ENCODE peak calls at places on chromosomes 5 and 9, in six cellular contexts. N, P, W, G, R and B are unnamed samples. For H3K27me3, the result is how much of the 10 kb centered on the place peaks cover.

GRCh38 chr9:113985968-113986585 is 92.0 kb downstream of the AMBP start:
- DNase-seq in N (no peak), P (no peak), W (no peak), G (no peak), R (no peak), B (no peak)

GRCh38 chr5:177478711-177479646 is 5.5 kb upstream of the DBN1 start:
- DNase-seq in N (peak), P (peak), W (no peak), G (peak), R (peak), B (no peak)

GRCh38 chr9:120928015-120928719 is 1.6 kb upstream of the TRAF1 start:
- DNase-seq in N (peak), P (no peak), W (no peak), G (peak), R (peak), B (no peak)

GRCh38 chr9:75903785-75904360 is 13.4 kb downstream of the PCSK5 start:
- DNase-seq in N (peak), P (no peak), W (no peak), G (peak), R (no peak), B (no peak)

GRCh38 chr9:71518045-71518888 is 250.0 kb downstream of the CEMIP2 start:
- DNase-seq in N (no peak), P (peak), W (no peak), G (no peak), R (no peak), B (no peak)

GRCh38 chr5:150637245-150638052 is 3.0 kb upstream of the SYNPO start:
- DNase-seq in N (no peak), P (peak), W (no peak), G (no peak), R (no peak), B (no peak)

GRCh38 chr5:115424446-115424845 is 120.1 kb downstream of the FEM1C start:
- DNase-seq in N (no peak), P (no peak), W (no peak), G (no peak), R (no peak), B (no peak)

GRCh38 chr9:94945191-94946144 is 219.0 kb downstream of the AOPEP start:
- DNase-seq in N (peak), P (peak), W (no peak), G (peak), R (no peak), B (no peak)

GRCh38 chr5:14913141-14913540 is 41.6 kb upstream of the ANKH start:
- DNase-seq in N (no peak), P (no peak), W (no peak), G (no peak), R (no peak), B (no peak)

GRCh38 chr9:79220666-79221065 is 351.1 kb upstream of the TLE4 start:
- DNase-seq in N (no peak), P (peak), W (no peak), G (no peak), R (no peak), B (no peak)

GRCh38 chr9:37710039-37710438 is 43.6 kb upstream of the TRMT10B start:
- DNase-seq in N (no peak), P (no peak), W (no peak), G (no peak), R (no peak), B (no peak)

GRCh38 chr5:37940931-37941623 is 101.2 kb upstream of the GDNF start:
- DNase-seq in N (no peak), P (no peak), W (no peak), G (no peak), R (no peak), B (no peak)

GRCh38 chr5:103027267-103027666 is 92.7 kb downstream of the GIN1 start:
- DNase-seq in N (no peak), P (no peak), W (no peak), G (no peak), R (no peak), B (no peak)

GRCh38 chr5:103034662-103035392 is 85.1 kb downstream of the GIN1 start:
- DNase-seq in N (no peak), P (no peak), W (no peak), G (no peak), R (no peak), B (no peak)

GRCh38 chr5:103033696-103034095 is 86.2 kb downstream of the GIN1 start:
- DNase-seq in N (no peak), P (no peak), W (no peak), G (no peak), R (no peak), B (no peak)

GRCh38 chr5:103035701-103036100 is 84.2 kb downstream of the GIN1 start:
- DNase-seq in N (no peak), P (no peak), W (no peak), G (no peak), R (no peak), B (no peak)

DNA sequence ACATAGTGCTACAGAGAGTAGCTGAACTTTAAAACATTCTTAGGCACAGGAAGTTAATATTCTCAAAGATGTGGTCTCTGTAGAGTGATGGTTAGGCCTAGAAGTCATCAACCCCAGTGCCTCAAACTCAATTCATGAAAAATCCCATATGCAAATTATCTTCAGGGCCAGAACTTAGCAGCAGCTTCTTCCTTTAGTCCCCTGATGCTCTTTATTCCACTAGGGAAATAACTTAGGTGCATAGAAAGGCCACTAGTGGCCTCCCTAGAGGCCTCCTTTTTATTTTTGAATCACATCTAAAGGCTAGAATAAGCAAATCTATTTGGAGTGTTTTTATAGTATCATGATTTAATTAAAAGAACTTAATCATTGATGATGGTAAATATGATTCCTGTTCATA is 88.3 kb downstream of the GIN1 start:
- DNase-seq in N (no peak), P (no peak), W (no peak), G (no peak), R (no peak), B (no peak)
- TF ChIP-seq CTCF in N (no peak), P (peak), W (peak), G (no peak), R (no peak), B (no peak)

GRCh38 chr9:124764774-124765438 is 6.2 kb downstream of the NR6A1 start:
- DNase-seq in N (no peak), P (peak), W (no peak), G (no peak), R (no peak), B (no peak)
- H3K27me3 ChIP-seq in N (under half), P (under half), W (under half), G (half or more), R (under half), B (under half)

GRCh38 chr5:124738751-124739559 is 7.5 kb downstream of the ZNF608 start:
- DNase-seq in N (no peak), P (no peak), W (no peak), G (no peak), R (no peak), B (no peak)
- H3K4me3 ChIP-seq in N (no peak), P (no peak), W (peak), G (no peak), R (no peak), B (no peak)

GRCh38 chr5:80656425-80656824 is 1.6 kb upstream of the DHFR start:
- DNase-seq in N (no peak), P (no peak), W (no peak), G (no peak), R (no peak), B (no peak)
- TF ChIP-seq CTCF in N (no peak), P (no peak), W (peak), G (no peak), R (no peak), B (no peak)

GRCh38 chr5:93589812-93590215 is 6.8 kb downstream of the NR2F1 start:
- DNase-seq in N (no peak), P (peak), W (no peak), G (no peak), R (no peak), B (no peak)

GRCh38 chr5:93588586-93589347 is 5.7 kb downstream of the NR2F1 start:
- DNase-seq in N (peak), P (peak), W (no peak), G (no peak), R (no peak), B (no peak)

GRCh38 chr5:93587919-93588585 is 5.0 kb downstream of the NR2F1 start:
- DNase-seq in N (peak), P (no peak), W (no peak), G (no peak), R (no peak), B (no peak)

GRCh38 chr5:93590511-93590910 is 7.5 kb downstream of the NR2F1 start:
- DNase-seq in N (no peak), P (peak), W (no peak), G (no peak), R (no peak), B (no peak)

DNA sequence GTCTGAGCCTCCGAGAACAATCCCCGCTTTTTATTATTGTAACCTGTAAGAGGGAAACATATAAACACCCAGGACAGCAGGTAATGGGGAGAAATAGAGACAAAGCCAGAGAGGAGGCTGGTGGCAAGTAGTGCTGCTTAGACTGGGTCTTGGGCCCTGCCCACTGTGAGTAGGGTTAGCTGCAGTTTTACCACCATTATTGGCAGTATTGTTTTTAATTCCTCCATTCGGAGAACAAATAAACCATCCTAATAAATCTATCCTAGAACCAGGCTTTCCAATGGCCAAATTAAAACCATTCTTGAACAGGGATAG is 6.3 kb downstream of the NR2F1 start:
- DNase-seq in N (no peak), P (no peak), W (no peak), G (no peak), R (no peak), B (no peak)
- H3K27me3 ChIP-seq in N (under half), P (under half), W (under half), G (under half), R (under half), B (under half)

GRCh38 chr5:4095918-4096630 is 500.4 kb downstream of the IRX1 start:
- DNase-seq in N (no peak), P (no peak), W (no peak), G (no peak), R (no peak), B (no peak)
- H3K4me3 ChIP-seq in N (no peak), P (no peak), W (no peak), G (no peak), R (no peak), B (no peak)

GRCh38 chr5:181189363-181189961 is 15.5 kb downstream of the TRIM7 start:
- DNase-seq in N (no peak), P (peak), W (no peak), G (peak), R (no peak), B (no peak)

GRCh38 chr5:181188700-181189362 is 16.2 kb downstream of the TRIM7 start:
- DNase-seq in N (peak), P (peak), W (peak), G (peak), R (peak), B (peak)

GRCh38 chr5:181186022-181186421 is 19.0 kb downstream of the TRIM7 start:
- DNase-seq in N (no peak), P (no peak), W (no peak), G (no peak), R (no peak), B (no peak)

GRCh38 chr5:181186902-181187499 is 18.0 kb downstream of the TRIM7 start:
- DNase-seq in N (no peak), P (no peak), W (no peak), G (no peak), R (no peak), B (no peak)

DNA sequence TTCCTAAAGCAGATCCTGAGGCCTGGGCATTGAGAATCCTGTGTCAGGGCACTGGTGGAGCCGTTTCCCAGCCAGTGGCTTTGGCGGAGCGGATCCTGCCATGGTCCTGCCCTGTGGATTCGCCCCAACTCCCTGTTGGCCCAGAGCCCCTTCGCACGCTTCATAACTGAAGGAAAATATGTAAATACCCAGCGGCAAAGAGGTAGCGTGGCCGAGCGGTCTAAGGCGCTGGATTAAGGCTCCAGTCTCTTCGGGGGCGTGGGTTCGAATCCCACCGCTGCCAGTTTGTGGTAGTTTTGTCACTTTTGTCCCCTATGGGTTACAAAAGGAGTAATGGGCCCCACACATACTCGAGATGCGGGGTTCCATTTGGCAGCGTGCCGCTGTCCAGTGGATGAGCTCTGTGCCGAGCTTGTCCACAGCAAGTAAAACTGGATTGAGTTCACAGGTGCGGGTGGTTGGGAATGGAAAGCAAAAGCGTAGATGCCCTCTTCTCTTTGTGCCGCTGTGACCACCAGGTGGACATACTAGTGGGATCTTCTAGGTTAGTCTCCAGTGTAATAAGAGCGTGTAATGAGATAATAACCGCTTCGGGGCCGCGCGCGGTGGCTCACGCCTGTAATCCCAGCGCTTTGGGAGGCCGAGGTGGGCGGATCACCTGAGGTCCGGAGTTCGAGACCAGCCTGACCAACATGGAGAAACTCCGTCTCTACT is 17.3 kb downstream of the TRIM7 start:
- DNase-seq in N (peak), P (peak), W (no peak), G (peak), R (peak), B (peak)
- TF ChIP-seq CTCF in N (no peak), P (peak), W (no peak), G (peak), R (no peak), B (peak)